ENCODE peak calls at places on chromosomes 1 and 21, in eight cellular contexts. Q is activated B cell treated with CpG ODN at 0.5 μM for 24 hours, B is PC-3, L is transverse colon, P is ovary, R is HL-60, U is fibroblast of lung, E is mesothelial cell of epicardium. A is an unnamed sample.

GRCh38 chr1:145871994-145872411 is 13.1 kb upstream of the PIAS3 start:
- DNase-seq in Q (peak; percentile 45), B (no peak), L (peak; percentile 43), P (peak; percentile 54), R (peak; percentile 64), U (peak; percentile 54), E (peak; percentile 42), A (peak; percentile 25)

GRCh38 chr1:26553942-26554682 is 24.6 kb downstream of the RPS6KA1 start:
- DNase-seq in Q (no peak), B (no peak), L (no peak), P (no peak), R (peak; percentile 70), U (no peak), E (no peak), A (no peak)

GRCh38 chr1:55618203-55618602 is 403.0 kb upstream of the USP24 start:
- DNase-seq in Q (no peak), B (no peak), L (no peak), P (no peak), R (no peak), U (no peak), E (no peak), A (no peak)

GRCh38 chr21:39097335-39097861 is 85.9 kb downstream of the PSMG1 start:
- DNase-seq in Q (no peak), B (no peak), L (no peak), P (no peak), R (no peak), U (no peak), E (no peak), A (no peak)

GRCh38 chr1:28470146-28470545 is 35.7 kb upstream of the RCC1 start:
- DNase-seq in Q (no peak), B (no peak), L (no peak), P (no peak), R (no peak), U (no peak), E (no peak), A (no peak)

GRCh38 chr21:33070921-33071877 is 1.3 kb downstream of the OLIG1 start:
- DNase-seq in Q (no peak), B (no peak), L (no peak), P (no peak), R (no peak), U (peak; percentile 8), E (peak; percentile 51), A (no peak)

GRCh38 chr1:42658880-42659337 is 686 bp downstream of the PPIH start:
- DNase-seq in Q (no peak), B (no peak), L (no peak), P (no peak), R (no peak), U (peak; percentile 33), E (no peak), A (no peak)

GRCh38 chr1:914253-914890 is 9.4 kb upstream of the SAMD11 start:
- DNase-seq in Q (no peak), B (no peak), L (no peak), P (no peak), R (no peak), U (no peak), E (peak; percentile 35), A (no peak)

GRCh38 chr1:206933333-206933945 is 11.7 kb upstream of the FCMR start:
- DNase-seq in Q (peak; percentile 58), B (peak; percentile 65), L (peak; percentile 69), P (no peak), R (no peak), U (no peak), E (no peak), A (peak; percentile 67)

GRCh38 chr1:205580140-205580922 is 51.5 kb downstream of the ELK4 start:
- DNase-seq in Q (no peak), B (no peak), L (no peak), P (no peak), R (no peak), U (no peak), E (no peak), A (no peak)

GRCh38 chr21:39313042-39313456 is 383 bp downstream of the BRWD1 start:
- DNase-seq in Q (no peak), B (no peak), L (peak; percentile 44), P (peak; percentile 75), R (peak; percentile 47), U (peak; percentile 11), E (peak; percentile 55), A (no peak)

GRCh38 chr1:17837631-17838030 is 82.5 kb downstream of the ACTL8 start:
- DNase-seq in Q (no peak), B (no peak), L (no peak), P (no peak), R (no peak), U (no peak), E (no peak), A (no peak)

GRCh38 chr1:42947965-42948732 is 10.5 kb downstream of the SLC2A1 start:
- DNase-seq in Q (no peak), B (no peak), L (no peak), P (no peak), R (no peak), U (no peak), E (no peak), A (no peak)

GRCh38 chr1:50371749-50372148 is 51.5 kb downstream of the DMRTA2 start:
- DNase-seq in Q (no peak), B (no peak), L (no peak), P (no peak), R (no peak), U (no peak), E (no peak), A (no peak)

GRCh38 chr1:50373532-50373931 is 49.7 kb downstream of the DMRTA2 start:
- DNase-seq in Q (no peak), B (no peak), L (no peak), P (no peak), R (no peak), U (no peak), E (no peak), A (no peak)

GRCh38 chr1:50368179-50369007 is 54.9 kb downstream of the DMRTA2 start:
- DNase-seq in Q (no peak), B (peak; percentile 23), L (peak; percentile 35), P (peak; percentile 44), R (no peak), U (no peak), E (peak; percentile 78), A (peak; percentile 28)

GRCh38 chr1:50369008-50369634 is 54.1 kb downstream of the DMRTA2 start:
- DNase-seq in Q (no peak), B (no peak), L (no peak), P (no peak), R (no peak), U (no peak), E (no peak), A (no peak)

GRCh38 chr1:50369830-50370229 is 53.4 kb downstream of the DMRTA2 start:
- DNase-seq in Q (no peak), B (no peak), L (no peak), P (no peak), R (no peak), U (no peak), E (no peak), A (no peak)
- TF ChIP-seq CTCF in Q (no peak), B (peak; percentile 18), L (no peak), P (no peak), R (no peak), U (no peak), E (no peak), A (no peak)

DNA sequence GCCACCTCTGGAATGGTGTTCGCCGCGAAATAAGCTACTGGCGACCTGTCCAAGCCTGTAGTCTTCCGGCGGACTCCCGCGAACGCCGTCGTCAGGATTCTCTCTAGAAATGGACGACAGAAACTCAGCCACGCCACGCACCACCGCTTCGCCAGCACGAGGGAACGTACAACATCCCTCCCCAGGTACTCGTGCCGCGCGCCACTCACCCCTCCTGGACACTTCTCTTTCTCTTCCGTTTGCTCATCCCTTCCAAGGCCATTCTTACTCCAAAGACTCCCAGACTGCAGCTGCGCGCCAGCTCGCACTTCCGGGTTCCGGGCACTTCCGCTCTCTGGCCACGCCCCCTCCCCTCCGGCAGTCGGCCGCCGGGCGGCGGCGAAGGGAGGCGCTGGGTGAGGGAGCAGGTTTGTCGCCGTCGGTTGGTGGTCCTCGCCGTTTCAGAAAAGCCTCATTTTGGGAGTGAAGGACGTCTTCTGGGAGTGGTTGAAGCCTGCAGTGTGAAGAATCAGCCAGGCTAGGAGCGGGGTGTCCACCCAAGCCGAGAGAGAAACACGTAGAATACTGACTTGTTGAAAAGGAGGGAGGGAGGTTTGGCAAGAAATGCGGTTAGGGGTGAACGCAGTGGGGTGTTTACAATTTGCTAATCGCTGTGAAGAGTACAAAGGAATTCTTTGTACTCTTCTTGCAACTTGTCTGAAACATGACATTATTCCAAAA is at the start of gene RBM34:
- DNase-seq in Q (peak; percentile 90), B (peak; percentile 86), L (peak; percentile 95), P (peak; percentile 95), R (peak; percentile 94), U (peak; percentile 87), E (peak; percentile 95), A (peak; percentile 90)
- TF ChIP-seq CTCF in Q (no peak), B (no peak), L (peak; percentile 14), P (peak; percentile 46), R (no peak), U (peak; percentile 28), E (no peak), A (no peak)

DNA sequence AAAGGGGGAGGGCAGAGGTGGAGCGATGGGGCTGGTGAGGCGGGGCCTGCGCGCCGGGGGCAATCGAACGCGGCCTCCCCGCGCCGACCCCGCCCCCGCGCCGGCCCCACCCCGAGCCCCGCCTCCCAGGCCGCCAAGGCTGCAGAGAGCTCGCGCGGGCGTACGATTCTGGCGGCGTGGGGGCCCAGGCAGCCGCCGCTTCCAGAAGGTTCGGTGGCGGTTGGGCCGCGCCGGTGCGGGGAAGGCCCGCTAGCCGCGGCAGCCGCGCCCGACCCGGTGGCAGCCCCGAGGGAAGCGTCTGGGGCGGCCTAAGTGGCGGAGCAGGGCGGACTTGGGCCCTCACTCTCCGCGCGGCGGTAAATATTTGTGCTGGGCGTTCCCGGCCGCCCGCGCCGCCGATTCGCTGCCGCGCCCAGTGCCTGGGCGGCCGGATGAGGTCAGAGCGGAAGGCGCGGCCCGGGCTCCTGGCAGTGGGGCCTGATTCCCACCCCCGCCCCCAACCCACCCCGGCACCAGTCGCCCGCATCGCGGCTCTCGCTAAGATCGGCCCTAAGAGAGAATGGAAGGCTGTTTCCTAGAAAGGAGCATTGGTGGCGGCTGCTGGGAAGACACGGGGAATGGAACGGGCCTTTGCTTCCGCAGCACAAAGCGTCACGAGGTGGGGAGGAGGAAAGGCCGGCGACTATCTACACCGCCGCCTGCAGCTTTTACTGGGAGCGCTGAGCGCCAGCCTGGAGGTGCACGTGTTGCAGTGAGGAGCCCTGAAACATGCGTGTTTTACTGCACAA is at the start of gene ACOT7:
- DNase-seq in Q (peak; percentile 86), B (peak; percentile 97), L (peak; percentile 92), P (peak; percentile 88), R (peak; percentile 63), U (peak; percentile 86), E (peak; percentile 85), A (peak; percentile 87)
- TF ChIP-seq CTCF in Q (no peak), B (peak; percentile 22), L (peak; percentile 23), P (no peak), R (no peak), U (peak; percentile 33), E (no peak), A (no peak)

DNA sequence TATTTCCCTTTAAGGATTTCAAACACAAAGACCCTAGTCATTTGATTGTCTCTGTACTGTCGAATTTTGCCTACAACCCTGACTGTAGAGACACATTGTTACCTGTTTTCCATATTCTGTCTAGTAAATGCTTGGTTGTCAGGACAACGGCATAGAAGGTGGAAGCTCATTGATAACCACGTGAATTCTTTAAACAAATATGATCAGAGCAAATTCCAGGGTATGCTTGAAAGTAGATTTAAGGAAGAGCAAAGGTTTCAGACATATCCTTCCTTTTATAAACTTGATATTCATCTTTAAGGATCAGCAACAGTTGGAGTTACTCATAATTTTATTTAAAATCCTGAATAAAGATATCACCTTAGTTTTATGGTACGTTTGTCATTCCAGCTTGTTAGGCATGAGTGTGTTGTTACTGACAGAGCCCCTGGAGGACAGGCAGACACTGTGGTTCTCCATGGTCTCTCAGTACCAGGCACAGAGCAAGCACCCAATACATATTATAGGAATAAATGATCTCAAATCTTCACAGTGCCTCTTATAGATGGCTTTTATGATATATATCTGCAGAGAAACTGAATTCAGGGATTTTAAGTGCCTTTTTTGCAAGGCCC is 203.2 kb downstream of the FGGY start:
- DNase-seq in Q (no peak), B (peak; percentile 56), L (no peak), P (no peak), R (no peak), U (no peak), E (no peak), A (no peak)
- TF ChIP-seq CTCF in Q (no peak), B (no peak), L (no peak), P (no peak), R (no peak), U (no peak), E (no peak), A (no peak)

A was measured in natural killer cell.